ENCODE peak calls at places on chromosomes 2 and 18, in six cellular contexts. One of them, this sample, is unnamed.

GRCh38 chr18:59048378-59048777 is 91.3 kb upstream of the SEC11C start:
- DNase-seq in astrocyte: no peak
- DNase-seq in KG1: no peak
- DNase-seq in A172: no peak
- DNase-seq in AG04449: no peak
- DNase-seq in HT1080: no peak
- DNase-seq in this sample: no peak

GRCh38 chr2:160377204-160377995 is 116.2 kb downstream of the RBMS1 start:
- DNase-seq in astrocyte: peak; percentile 67
- DNase-seq in KG1: no peak
- DNase-seq in A172: no peak
- DNase-seq in AG04449: no peak
- DNase-seq in HT1080: no peak
- DNase-seq in this sample: no peak

GRCh38 chr18:26556573-26556972 is 8.2 kb upstream of the KCTD1 start:
- DNase-seq in astrocyte: no peak
- DNase-seq in KG1: no peak
- DNase-seq in A172: no peak
- DNase-seq in AG04449: no peak
- DNase-seq in HT1080: no peak
- DNase-seq in this sample: no peak

GRCh38 chr2:85324639-85325465 is 2.9 kb downstream of the TGOLN2 start:
- DNase-seq in astrocyte: no peak
- DNase-seq in KG1: no peak
- DNase-seq in A172: no peak
- DNase-seq in AG04449: no peak
- DNase-seq in HT1080: no peak
- DNase-seq in this sample: no peak

GRCh38 chr2:28326469-28326805 is 66.2 kb upstream of the FOSL2 start:
- DNase-seq in astrocyte: no peak
- DNase-seq in KG1: no peak
- DNase-seq in A172: no peak
- DNase-seq in AG04449: no peak
- DNase-seq in HT1080: no peak
- DNase-seq in this sample: no peak

GRCh38 chr2:241943209-241943850 is 73.8 kb downstream of the RTP5 start:
- DNase-seq in astrocyte: no peak
- DNase-seq in KG1: no peak
- DNase-seq in A172: no peak
- DNase-seq in AG04449: no peak
- DNase-seq in HT1080: no peak
- DNase-seq in this sample: no peak

GRCh38 chr2:211333377-211333776 is 777.0 kb downstream of the CPS1 start:
- DNase-seq in astrocyte: no peak
- DNase-seq in KG1: no peak
- DNase-seq in A172: no peak
- DNase-seq in AG04449: no peak
- DNase-seq in HT1080: no peak
- DNase-seq in this sample: no peak

GRCh38 chr18:63138469-63139340 is 180.9 kb downstream of the BCL2 start:
- DNase-seq in astrocyte: no peak
- DNase-seq in KG1: no peak
- DNase-seq in A172: no peak
- DNase-seq in AG04449: no peak
- DNase-seq in HT1080: no peak
- DNase-seq in this sample: no peak